ENCODE peak calls at places on chromosomes 12 and 14, in nine cellular contexts. Y, A, E, O, R, X, T, Q and K are unnamed samples.
A peak's percentile ranks its signal among the peaks of the same experiment; 100 is the strongest.

GRCh38 chr12:57523706-57524614 is 1.3 kb downstream of the MBD6 start:
- DNase-seq in T (no peak), Q (no peak), Y (no peak), X (no peak), E (no peak), O (no peak), R (no peak), A (no peak), K (no peak)

GRCh38 chr14:70073924-70074566 is 114.7 kb downstream of the SLC8A3 start:
- DNase-seq in T (peak; percentile 78), Q (no peak), Y (peak; percentile 52), O (peak; percentile 52), E (peak; percentile 78), A (peak; percentile 43), X (peak; percentile 8), R (peak; percentile 51), K (peak; percentile 5)

GRCh38 chr14:60035177-60035576 is 56.5 kb upstream of the PCNX4 start:
- DNase-seq in O (no peak), T (no peak), Q (no peak), E (no peak), R (no peak), X (no peak), Y (no peak), A (no peak), K (no peak)

GRCh38 chr14:23876160-23876750 is 77.3 kb upstream of the DHRS4 start:
- DNase-seq in Q (no peak), T (no peak), X (no peak), Y (no peak), A (no peak), R (no peak), E (no peak), O (no peak), K (no peak)

GRCh38 chr12:1916396-1917171 is 1.9 kb downstream of the CACNA2D4 start:
- DNase-seq in R (peak; percentile 0), T (no peak), Y (no peak), A (no peak), E (peak; percentile 5), Q (no peak), X (no peak), O (peak; percentile 44), K (no peak)

GRCh38 chr14:23284654-23285529 is 1.0 kb downstream of the HOMEZ start:
- DNase-seq in T (no peak), Q (no peak), O (no peak), A (no peak), X (no peak), Y (no peak), E (peak; percentile 18), R (no peak), K (no peak)

GRCh38 chr12:2273288-2273687 is 220.5 kb downstream of the CACNA1C start:
- DNase-seq in A (peak; percentile 49), T (no peak), Y (no peak), X (no peak), R (no peak), O (no peak), Q (no peak), E (peak; percentile 84), K (no peak)

GRCh38 chr14:105317546-105317945 is 3.0 kb downstream of the PACS2 start:
- DNase-seq in R (no peak), Q (no peak), A (peak; percentile 49), X (no peak), T (no peak), O (no peak), Y (no peak), E (peak; percentile 85), K (no peak)

GRCh38 chr12:89156862-89157262 is 195.4 kb downstream of the DUSP6 start:
- DNase-seq in Y (no peak), O (no peak), A (no peak), R (no peak), X (no peak), Q (no peak), E (peak; percentile 49), T (no peak), K (no peak)

GRCh38 chr12:121190523-121191031 is 19.4 kb upstream of the P2RX4 start:
- DNase-seq in E (peak; percentile 93), A (no peak), Q (no peak), Y (no peak), T (no peak), X (no peak), O (no peak), R (peak; percentile 29), K (no peak)

GRCh38 chr14:93103392-93104080 is 12.2 kb downstream of the ITPK1 start:
- DNase-seq in R (peak; percentile 65), Q (peak; percentile 46), A (no peak), T (no peak), E (no peak), Y (no peak), X (peak; percentile 43), O (peak; percentile 16), K (no peak)

GRCh38 chr12:75579552-75579951 is 68.1 kb upstream of the KRR1 start:
- DNase-seq in T (no peak), E (no peak), O (no peak), X (no peak), Q (no peak), R (no peak), A (no peak), Y (no peak), K (no peak)

GRCh38 chr12:42484996-42485395 is 104.5 kb downstream of the PRICKLE1 start:
- DNase-seq in R (no peak), T (no peak), E (no peak), X (no peak), Q (no peak), O (no peak), A (no peak), Y (no peak), K (no peak)

GRCh38 chr14:39739796-39740195 is 307.6 kb upstream of the FBXO33 start:
- DNase-seq in E (no peak), X (no peak), R (no peak), O (no peak), T (no peak), Q (no peak), A (no peak), Y (no peak), K (no peak)

GRCh38 chr12:78209851-78210493 is 379.3 kb downstream of the NAV3 start:
- DNase-seq in O (peak; percentile 97), A (no peak), X (no peak), T (no peak), E (peak; percentile 35), Q (no peak), Y (peak; percentile 56), R (no peak), K (peak; percentile 2)

GRCh38 chr12:13254311-13254710 is 57.8 kb downstream of the EMP1 start:
- DNase-seq in T (no peak), O (no peak), X (no peak), E (no peak), Y (no peak), Q (no peak), R (no peak), A (no peak), K (no peak)

GRCh38 chr12:40829738-40830144 is 137.5 kb downstream of the CNTN1 start:
- DNase-seq in O (no peak), E (no peak), Q (no peak), R (no peak), X (no peak), A (no peak), Y (no peak), T (no peak), K (no peak)

GRCh38 chr14:39912192-39913100 is 480.2 kb upstream of the FBXO33 start:
- DNase-seq in X (no peak), O (no peak), E (no peak), T (no peak), Y (no peak), Q (no peak), R (no peak), A (no peak), K (no peak)

GRCh38 chr14:68815288-68816182 is 22.7 kb upstream of the ZFP36L1 start:
- DNase-seq in E (no peak), O (no peak), A (peak; percentile 55), R (peak; percentile 33), X (no peak), Y (no peak), T (no peak), Q (no peak), K (no peak)

GRCh38 chr12:103548622-103549601 is 38.2 kb upstream of the STAB2 start:
- DNase-seq in E (peak; percentile 66), T (peak; percentile 76), Q (peak; percentile 64), R (peak; percentile 33), A (peak; percentile 43), X (peak; percentile 60), Y (peak; percentile 72), O (peak; percentile 85), K (peak; percentile 31)

GRCh38 chr14:25953532-25954144 is 644.2 kb downstream of the NOVA1 start:
- DNase-seq in X (no peak), T (no peak), Q (no peak), O (no peak), E (no peak), A (peak; percentile 24), R (no peak), Y (no peak), K (no peak)

GRCh38 chr12:116408489-116409217 is 131.2 kb upstream of the MED13L start:
- DNase-seq in X (no peak), A (no peak), O (no peak), Q (no peak), R (no peak), Y (no peak), T (no peak), E (no peak), K (no peak)

GRCh38 chr12:132045751-132046150 is 96.0 kb downstream of the EP400 start:
- DNase-seq in T (no peak), E (no peak), A (no peak), R (no peak), O (no peak), Q (no peak), Y (no peak), X (no peak), K (no peak)

GRCh38 chr12:96308881-96309280 is 91.4 kb downstream of the CDK17 start:
- DNase-seq in A (no peak), X (no peak), E (peak; percentile 3), O (no peak), R (no peak), Y (no peak), Q (no peak), T (no peak), K (no peak)

GRCh38 chr12:113048716-113049127 is 7.8 kb upstream of the DTX1 start:
- DNase-seq in O (peak; percentile 74), E (peak; percentile 88), T (peak; percentile 66), Y (peak; percentile 66), Q (peak; percentile 55), R (peak; percentile 67), A (no peak), X (peak; percentile 53), K (peak; percentile 45)

GRCh38 chr12:97939141-97939540 is 476.5 kb downstream of the RMST start:
- DNase-seq in Q (no peak), O (no peak), T (no peak), R (no peak), A (no peak), Y (no peak), X (no peak), E (no peak), K (no peak)

GRCh38 chr14:104604461-104605449 is at the start of gene TMEM179:
- DNase-seq in R (no peak), O (peak; percentile 57), Q (no peak), A (no peak), Y (peak; percentile 45), E (peak; percentile 60), X (no peak), T (peak; percentile 88), K (no peak)

GRCh38 chr12:11763760-11764520 is 114.5 kb downstream of the ETV6 start:
- DNase-seq in Q (no peak), Y (no peak), E (peak; percentile 87), R (no peak), X (no peak), A (no peak), O (no peak), T (no peak), K (no peak)

GRCh38 chr14:59583755-59584154 is 7.1 kb upstream of the CCDC175 start:
- DNase-seq in A (no peak), Y (no peak), E (peak; percentile 19), Q (no peak), X (no peak), R (no peak), T (no peak), O (no peak), K (peak; percentile 9)

GRCh38 chr14:102125546-102125945 is 14.2 kb upstream of the WDR20 start:
- DNase-seq in T (no peak), Q (no peak), Y (peak; percentile 19), O (no peak), X (no peak), R (no peak), E (no peak), A (no peak), K (no peak)

GRCh38 chr12:65666876-65667275 is 157.4 kb upstream of the HMGA2 start:
- DNase-seq in E (no peak), O (no peak), A (no peak), R (no peak), X (no peak), T (no peak), Q (no peak), Y (no peak), K (no peak)